ENCODE peak calls at places on chromosomes 13 and 19, in ten cellular contexts. Z is T-helper 1 cell; S is hypothalamus; G is AG09309; F is mucosa of descending colon; M is GM04504; L is DMS53; U is EL; J is MCF 10A; Q is stimulated activated CD4-positive, alpha-beta T cell treated with anti-CD3 and anti-CD28 coated beads, Interleukin-4, amount 100 ng/mL, for 24 hours. D is an unnamed sample.

GRCh38 chr13:25887962-25888655 is 163.7 kb downstream of the SHISA2 start:
- DNase-seq in G (no peak), Q (no peak), U (no peak), Z (no peak), J (no peak), F (no peak), L (no peak), M (no peak), S (no peak), D (no peak)

GRCh38 chr19:33947565-33947964 is 150.9 kb downstream of the KCTD15 start:
- DNase-seq in J (peak; percentile 18), U (peak; percentile 4), G (no peak), M (no peak), F (no peak), L (no peak), Z (no peak), Q (no peak), S (no peak), D (no peak)

GRCh38 chr19:4829001-4829712 is 2.4 kb downstream of the TICAM1 start:
- DNase-seq in J (no peak), F (peak; percentile 65), Q (no peak), Z (no peak), G (no peak), U (no peak), M (no peak), L (peak; percentile 57), S (peak; percentile 17), D (no peak)

GRCh38 chr13:47178090-47178950 is 281.5 kb upstream of the HTR2A start:
- DNase-seq in G (no peak), L (no peak), S (no peak), J (no peak), F (no peak), M (no peak), Z (no peak), U (no peak), Q (no peak), D (no peak)

GRCh38 chr19:29329460-29330134 is 116.6 kb upstream of the UQCRFS1 start:
- DNase-seq in F (no peak), Z (no peak), J (no peak), S (no peak), Q (no peak), L (peak; percentile 2), M (no peak), G (no peak), U (peak; percentile 6), D (peak; percentile 4)

GRCh38 chr19:7926021-7926726 is at the start of gene CTXN1:
- DNase-seq in J (peak; percentile 56), M (no peak), Z (peak; percentile 79), G (no peak), L (peak; percentile 79), Q (peak; percentile 72), U (peak; percentile 58), S (peak; percentile 68), F (peak; percentile 88), D (peak; percentile 65)

GRCh38 chr13:101829484-101829883 is 377.0 kb downstream of the ITGBL1 start:
- DNase-seq in U (peak; percentile 1), F (no peak), L (no peak), M (no peak), S (no peak), Q (no peak), G (no peak), Z (no peak), J (no peak), D (no peak)

GRCh38 chr19:33797821-33798633 is 1.4 kb downstream of the KCTD15 start:
- DNase-seq in J (no peak), Q (peak; percentile 17), L (no peak), S (peak; percentile 34), F (peak; percentile 81), G (no peak), Z (peak; percentile 22), U (peak; percentile 40), M (no peak), D (no peak)

GRCh38 chr19:1311543-1312091 is 25.9 kb downstream of the EFNA2 start:
- DNase-seq in Q (no peak), M (no peak), G (no peak), Z (no peak), F (no peak), U (no peak), S (no peak), L (peak; percentile 59), J (no peak), D (no peak)

GRCh38 chr19:40831502-40832430 is 18.5 kb downstream of the CYP2A6 start:
- DNase-seq in U (peak; percentile 96), M (peak; percentile 98), G (peak; percentile 99), S (no peak), F (no peak), Z (no peak), L (peak; percentile 20), Q (no peak), J (peak; percentile 99), D (no peak)

GRCh38 chr19:34135401-34135800 is 36.9 kb upstream of the LSM14A start:
- DNase-seq in Z (no peak), U (no peak), Q (no peak), S (no peak), L (no peak), M (no peak), F (no peak), J (no peak), G (no peak), D (no peak)

GRCh38 chr19:18743281-18743825 is 47.8 kb downstream of the COMP start:
- DNase-seq in U (no peak), F (peak; percentile 82), Z (no peak), L (no peak), M (no peak), J (no peak), Q (no peak), S (no peak), G (no peak), D (no peak)

GRCh38 chr13:90564096-90564495 is 783.4 kb upstream of the MIR17HG start:
- DNase-seq in Z (no peak), S (no peak), U (no peak), F (no peak), L (no peak), M (no peak), Q (no peak), G (no peak), J (no peak), D (no peak)

GRCh38 chr19:18733196-18733647 is 49.7 kb downstream of the CRTC1 start:
- DNase-seq in Q (no peak), Z (no peak), G (no peak), F (no peak), L (no peak), M (no peak), S (no peak), J (no peak), U (no peak), D (no peak)

GRCh38 chr19:1047696-1048147 is 7.8 kb downstream of the ABCA7 start:
- DNase-seq in F (peak; percentile 75), U (no peak), Z (no peak), L (no peak), J (no peak), Q (no peak), S (no peak), G (no peak), M (no peak), D (no peak)

GRCh38 chr13:111411186-111411858 is 90.9 kb downstream of the TEX29 start:
- DNase-seq in L (no peak), Z (no peak), F (no peak), G (no peak), J (no peak), U (no peak), Q (no peak), S (no peak), M (no peak), D (no peak)

GRCh38 chr13:41502021-41502420 is 44.7 kb downstream of the RGCC start:
- DNase-seq in G (no peak), Q (no peak), U (no peak), L (no peak), M (no peak), S (no peak), J (no peak), F (no peak), Z (no peak), D (no peak)

GRCh38 chr13:73740681-73741080 is 393.5 kb downstream of the KLF12 start:
- DNase-seq in S (no peak), M (no peak), Q (no peak), Z (no peak), J (no peak), G (peak; percentile 13), L (no peak), U (no peak), F (no peak), D (no peak)

D was measured in immature natural killer cell.